ENCODE peak calls at places on chromosomes 4 and X, in five cellular contexts. J is osteoblast, O is transverse colon, K is NB4, T is right atrium auricular region. P is an unnamed sample.
A peak's percentile ranks its signal among the peaks of the same experiment; 100 is the strongest.

GRCh38 chrX:9390693-9391368 is 74.0 kb upstream of the TBL1X start:
- DNase-seq in K (no peak), T (no peak), O (no peak), J (no peak), P (no peak)

GRCh38 chrX:134026732-134027311 is 41.4 kb upstream of the GPC3 start:
- DNase-seq in K (peak; percentile 26), O (peak; percentile 34), T (no peak), J (peak; percentile 25), P (peak; percentile 43)

GRCh38 chr4:15149842-15150592 is 147.7 kb downstream of the CPEB2 start:
- DNase-seq in T (peak; percentile 85), O (peak; percentile 46), K (peak; percentile 92), J (peak; percentile 84), P (peak; percentile 87)

GRCh38 chrX:104707042-104707441 is 141.0 kb downstream of the IL1RAPL2 start:
- DNase-seq in J (no peak), O (no peak), K (no peak), T (no peak), P (no peak)

GRCh38 chrX:63330681-63331080 is 20.5 kb downstream of the SPIN4 start:
- DNase-seq in J (no peak), K (peak; percentile 74), T (no peak), O (no peak), P (no peak)

GRCh38 chrX:103376118-103376978 is at the start of gene BEX3:
- DNase-seq in J (peak; percentile 70), T (no peak), K (no peak), O (peak; percentile 47), P (peak; percentile 68)

GRCh38 chr4:151114986-151115385 is 15.6 kb downstream of the RPS3A start:
- DNase-seq in T (no peak), J (no peak), K (no peak), O (no peak), P (no peak)

GRCh38 chrX:130261494-130261893 is 7.2 kb downstream of the ZNF280C start:
- DNase-seq in O (no peak), T (no peak), J (no peak), K (no peak), P (no peak)

GRCh38 chr4:124018383-124019317 is 622.1 kb downstream of the SPRY1 start:
- DNase-seq in J (peak; percentile 42), O (peak; percentile 19), K (peak; percentile 12), T (peak; percentile 82), P (no peak)

GRCh38 chr4:1211951-1212545 is 36.9 kb downstream of the CTBP1 start:
- DNase-seq in T (no peak), J (peak; percentile 88), O (no peak), K (no peak), P (peak; percentile 78)

GRCh38 chr4:82431026-82431745 is 796 bp downstream of the ENOPH1 start:
- DNase-seq in O (peak; percentile 64), K (peak; percentile 41), J (peak; percentile 89), T (no peak), P (no peak)

GRCh38 chr4:36420111-36420679 is 138.8 kb downstream of the DTHD1 start:
- DNase-seq in J (no peak), K (no peak), T (no peak), O (no peak), P (no peak)

GRCh38 chr4:177047070-177047850 is 254.5 kb upstream of the VEGFC start:
- DNase-seq in O (peak; percentile 53), K (peak; percentile 69), T (no peak), J (peak; percentile 39), P (peak; percentile 58)

GRCh38 chr4:157127571-157127970 is 51.6 kb downstream of the GLRB start:
- DNase-seq in T (no peak), J (no peak), K (no peak), O (no peak), P (no peak)

GRCh38 chr4:188989371-188989770 is 850.1 kb downstream of the TRIML1 start:
- DNase-seq in T (no peak), O (no peak), J (no peak), K (no peak), P (no peak)

GRCh38 chr4:24433515-24434192 is 150.7 kb downstream of the DHX15 start:
- DNase-seq in J (peak; percentile 58), K (no peak), O (no peak), T (no peak), P (no peak)

GRCh38 chr4:4284827-4285618 is 4.9 kb downstream of the LYAR start:
- DNase-seq in T (no peak), O (peak; percentile 73), J (no peak), K (no peak), P (no peak)

GRCh38 chrX:112527903-112528302 is 151.8 kb downstream of the LHFPL1 start:
- DNase-seq in J (no peak), T (no peak), K (no peak), O (no peak), P (no peak)

GRCh38 chr4:145735330-145735638 is 55.3 kb downstream of the C4orf51 start:
- DNase-seq in K (no peak), J (peak; percentile 94), T (no peak), O (no peak), P (no peak)

GRCh38 chr4:183504930-183505555 is at the start of gene ING2:
- DNase-seq in T (no peak), O (no peak), K (no peak), J (peak; percentile 98), P (no peak)

GRCh38 chr4:107740950-107741701 is 21.1 kb upstream of the PAPSS1 start:
- DNase-seq in T (peak; percentile 71), J (peak; percentile 58), K (no peak), O (peak; percentile 21), P (peak; percentile 68)

GRCh38 chr4:4852591-4853362 is 6.7 kb upstream of the MSX1 start:
- DNase-seq in K (no peak), T (no peak), O (no peak), J (peak; percentile 98), P (peak; percentile 76)

GRCh38 chr4:88144866-88145300 is 13.6 kb downstream of the ABCG2 start:
- DNase-seq in O (no peak), J (no peak), K (no peak), T (no peak), P (no peak)

GRCh38 chr4:166290426-166290825 is 417.4 kb downstream of the TLL1 start:
- DNase-seq in J (no peak), O (no peak), T (no peak), K (no peak), P (no peak)

GRCh38 chrX:30653415-30654131 is at the start of gene GK:
- DNase-seq in O (peak; percentile 19), J (no peak), T (no peak), K (peak; percentile 36), P (no peak)

GRCh38 chrX:30652527-30653414 is 452 bp upstream of the GK start:
- DNase-seq in O (peak; percentile 95), T (peak; percentile 94), K (peak; percentile 95), J (peak; percentile 90), P (peak; percentile 97)

GRCh38 chrX:30657542-30658238 is 4.5 kb downstream of the GK start:
- DNase-seq in T (no peak), O (no peak), K (peak; percentile 8), J (no peak), P (no peak)

GRCh38 chrX:30659421-30659820 is 6.2 kb downstream of the GK start:
- DNase-seq in O (no peak), K (peak; percentile 85), T (no peak), J (peak; percentile 93), P (no peak)

GRCh38 chrX:30654989-30655607 is 1.9 kb downstream of the GK start:
- DNase-seq in T (no peak), K (no peak), J (no peak), O (no peak), P (no peak)
- H3K4me3 ChIP-seq in T (no peak overlapping the region), K (peak overlapping the region; percentile 28), J (no peak overlapping the region), O (no peak overlapping the region), P (no peak overlapping the region)

GRCh38 chr4:139849219-139849618 is 183.6 kb downstream of the MGST2 start:
- DNase-seq in K (no peak), O (no peak), J (no peak), T (no peak), P (no peak)
- H3K4me3 ChIP-seq in K (no peak overlapping the region), O (no peak overlapping the region), J (no peak overlapping the region), T (no peak overlapping the region), P (no peak overlapping the region)

DNA sequence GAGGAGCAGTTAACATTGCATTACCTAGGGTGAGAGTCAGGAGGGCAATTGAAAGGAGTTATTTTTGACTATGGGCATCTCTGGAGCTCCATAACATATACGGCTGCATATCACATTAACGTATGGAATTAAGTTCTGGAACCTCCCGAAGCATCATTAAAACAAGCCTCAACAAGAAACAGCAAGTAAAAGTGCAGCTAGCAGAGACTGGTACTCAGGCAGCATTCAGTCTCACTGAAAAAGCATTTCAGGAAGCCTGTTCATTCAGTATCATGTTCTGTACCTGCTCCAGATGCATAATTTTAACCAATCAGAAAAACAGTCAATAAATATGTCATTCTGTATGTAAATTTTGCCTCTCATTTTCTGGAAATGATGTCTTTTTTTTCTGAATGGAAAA is 299.6 kb downstream of the EPHA5 start:
- DNase-seq in O (no peak), K (no peak), T (no peak), J (no peak), P (no peak)
- H3K4me3 ChIP-seq in O (no peak overlapping the region), K (no peak overlapping the region), T (no peak overlapping the region), J (no peak overlapping the region), P (no peak overlapping the region)

DNA sequence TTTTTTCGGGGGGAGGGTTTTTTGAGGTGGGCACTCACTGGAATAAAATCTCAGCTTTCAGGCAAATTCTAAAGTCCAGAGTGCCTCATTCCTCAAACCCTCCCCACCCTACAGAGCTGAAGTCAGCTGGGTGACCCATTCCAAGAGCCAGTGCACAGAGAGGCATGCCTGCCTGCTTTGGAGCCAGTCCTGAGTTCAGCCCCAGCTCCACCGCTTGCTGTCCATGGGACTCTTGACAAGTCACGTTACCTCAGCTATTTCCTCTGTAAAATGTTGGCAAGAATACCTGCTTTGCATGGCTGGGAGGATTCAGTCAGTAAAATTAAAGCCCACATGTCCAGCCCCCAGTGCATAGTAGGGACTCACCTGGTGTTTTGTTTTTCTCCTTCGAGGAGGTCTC is 125.9 kb upstream of the PJA1 start:
- DNase-seq in J (no peak), K (no peak), O (no peak), T (no peak), P (no peak)
- H3K4me3 ChIP-seq in J (no peak overlapping the region), K (no peak overlapping the region), O (no peak overlapping the region), T (no peak overlapping the region), P (no peak overlapping the region)

GRCh38 chrX:153336128-153336894 is 2.4 kb downstream of the ZNF275 start:
- DNase-seq in K (no peak), T (peak; percentile 16), O (no peak), J (no peak), P (no peak)
- H3K4me3 ChIP-seq in K (no peak overlapping the region), T (no peak overlapping the region), O (no peak overlapping the region), J (no peak overlapping the region), P (no peak overlapping the region)